ENCODE peak calls at places on chromosomes 7 and 10, in six cellular contexts. One of them, this sample, is unnamed.

GRCh38 chr10:50470345-50470744 is 153.4 kb downstream of the SGMS1 start:
- DNase-seq in tibial artery: no peak
- DNase-seq in stimulated activated CD4-positive, alpha-beta T cell treated with anti-CD3 and anti-CD28 coated beads, Interleukin-2, amount 100 ng/mL, for 48 hours: no peak
- DNase-seq in caudate nucleus: no peak
- DNase-seq in WTC11: no peak
- DNase-seq in A673: peak
- DNase-seq in this sample: no peak

GRCh38 chr10:127013251-127013656 is 108.0 kb downstream of the DOCK1 start:
- DNase-seq in tibial artery: no peak
- DNase-seq in stimulated activated CD4-positive, alpha-beta T cell treated with anti-CD3 and anti-CD28 coated beads, Interleukin-2, amount 100 ng/mL, for 48 hours: no peak
- DNase-seq in caudate nucleus: no peak
- DNase-seq in WTC11: no peak
- DNase-seq in A673: no peak
- DNase-seq in this sample: no peak

GRCh38 chr7:28804990-28805389 is 153.1 kb downstream of the TRIL start:
- DNase-seq in tibial artery: no peak
- DNase-seq in stimulated activated CD4-positive, alpha-beta T cell treated with anti-CD3 and anti-CD28 coated beads, Interleukin-2, amount 100 ng/mL, for 48 hours: no peak
- DNase-seq in caudate nucleus: no peak
- DNase-seq in WTC11: no peak
- DNase-seq in A673: peak
- DNase-seq in this sample: no peak

GRCh38 chr7:142557971-142558582 is 191.2 kb upstream of the PRSS1 start:
- DNase-seq in tibial artery: no peak
- DNase-seq in stimulated activated CD4-positive, alpha-beta T cell treated with anti-CD3 and anti-CD28 coated beads, Interleukin-2, amount 100 ng/mL, for 48 hours: peak
- DNase-seq in caudate nucleus: no peak
- DNase-seq in WTC11: peak
- DNase-seq in A673: peak
- DNase-seq in this sample: no peak

GRCh38 chr7:39096220-39096619 is 118.5 kb downstream of the POU6F2 start:
- DNase-seq in tibial artery: no peak
- DNase-seq in stimulated activated CD4-positive, alpha-beta T cell treated with anti-CD3 and anti-CD28 coated beads, Interleukin-2, amount 100 ng/mL, for 48 hours: no peak
- DNase-seq in caudate nucleus: no peak
- DNase-seq in WTC11: no peak
- DNase-seq in A673: no peak
- DNase-seq in this sample: no peak

GRCh38 chr7:70477051-70478010 is 654.6 kb upstream of the GALNT17 start:
- DNase-seq in tibial artery: no peak
- DNase-seq in stimulated activated CD4-positive, alpha-beta T cell treated with anti-CD3 and anti-CD28 coated beads, Interleukin-2, amount 100 ng/mL, for 48 hours: no peak
- DNase-seq in caudate nucleus: no peak
- DNase-seq in WTC11: no peak
- DNase-seq in A673: no peak
- DNase-seq in this sample: no peak

GRCh38 chr7:130278892-130279690 is 12.4 kb downstream of the CPA2 start:
- DNase-seq in tibial artery: no peak
- DNase-seq in stimulated activated CD4-positive, alpha-beta T cell treated with anti-CD3 and anti-CD28 coated beads, Interleukin-2, amount 100 ng/mL, for 48 hours: no peak
- DNase-seq in caudate nucleus: no peak
- DNase-seq in WTC11: no peak
- DNase-seq in A673: peak
- DNase-seq in this sample: no peak

GRCh38 chr7:879093-879492 is 2.7 kb downstream of the GET4 start:
- DNase-seq in tibial artery: no peak
- DNase-seq in stimulated activated CD4-positive, alpha-beta T cell treated with anti-CD3 and anti-CD28 coated beads, Interleukin-2, amount 100 ng/mL, for 48 hours: no peak
- DNase-seq in caudate nucleus: no peak
- DNase-seq in WTC11: no peak
- DNase-seq in A673: no peak
- DNase-seq in this sample: no peak

GRCh38 chr10:78341953-78342614 is 308.4 kb downstream of the RPS24 start:
- DNase-seq in tibial artery: peak
- DNase-seq in stimulated activated CD4-positive, alpha-beta T cell treated with anti-CD3 and anti-CD28 coated beads, Interleukin-2, amount 100 ng/mL, for 48 hours: no peak
- DNase-seq in caudate nucleus: no peak
- DNase-seq in WTC11: no peak
- DNase-seq in A673: no peak
- DNase-seq in this sample: no peak

GRCh38 chr7:25758559-25758958 is 393.4 kb upstream of the NFE2L3 start:
- DNase-seq in tibial artery: no peak
- DNase-seq in stimulated activated CD4-positive, alpha-beta T cell treated with anti-CD3 and anti-CD28 coated beads, Interleukin-2, amount 100 ng/mL, for 48 hours: no peak
- DNase-seq in caudate nucleus: no peak
- DNase-seq in WTC11: no peak
- DNase-seq in A673: peak
- DNase-seq in this sample: no peak

GRCh38 chr7:55557666-55558188 is 14.6 kb downstream of the VOPP1 start:
- DNase-seq in tibial artery: no peak
- DNase-seq in stimulated activated CD4-positive, alpha-beta T cell treated with anti-CD3 and anti-CD28 coated beads, Interleukin-2, amount 100 ng/mL, for 48 hours: no peak
- DNase-seq in caudate nucleus: no peak
- DNase-seq in WTC11: peak
- DNase-seq in A673: no peak
- DNase-seq in this sample: no peak

GRCh38 chr7:14720792-14721191 is 181.8 kb downstream of the DGKB start:
- DNase-seq in tibial artery: no peak
- DNase-seq in stimulated activated CD4-positive, alpha-beta T cell treated with anti-CD3 and anti-CD28 coated beads, Interleukin-2, amount 100 ng/mL, for 48 hours: no peak
- DNase-seq in caudate nucleus: no peak
- DNase-seq in WTC11: no peak
- DNase-seq in A673: no peak
- DNase-seq in this sample: no peak

GRCh38 chr7:72540106-72540611 is 128.0 kb upstream of the CALN1 start:
- DNase-seq in tibial artery: no peak
- DNase-seq in stimulated activated CD4-positive, alpha-beta T cell treated with anti-CD3 and anti-CD28 coated beads, Interleukin-2, amount 100 ng/mL, for 48 hours: no peak
- DNase-seq in caudate nucleus: no peak
- DNase-seq in WTC11: no peak
- DNase-seq in A673: no peak
- DNase-seq in this sample: no peak

GRCh38 chr7:92751902-92752901 is 84.2 kb downstream of the CDK6 start:
- DNase-seq in tibial artery: no peak
- DNase-seq in stimulated activated CD4-positive, alpha-beta T cell treated with anti-CD3 and anti-CD28 coated beads, Interleukin-2, amount 100 ng/mL, for 48 hours: no peak
- DNase-seq in caudate nucleus: no peak
- DNase-seq in WTC11: no peak
- DNase-seq in A673: no peak
- DNase-seq in this sample: no peak

GRCh38 chr10:114327537-114328277 is 76.6 kb downstream of the AFAP1L2 start:
- DNase-seq in tibial artery: no peak
- DNase-seq in stimulated activated CD4-positive, alpha-beta T cell treated with anti-CD3 and anti-CD28 coated beads, Interleukin-2, amount 100 ng/mL, for 48 hours: no peak
- DNase-seq in caudate nucleus: no peak
- DNase-seq in WTC11: no peak
- DNase-seq in A673: no peak
- DNase-seq in this sample: no peak

GRCh38 chr7:151552352-151553028 is 32.8 kb upstream of the RHEB start:
- DNase-seq in tibial artery: no peak
- DNase-seq in stimulated activated CD4-positive, alpha-beta T cell treated with anti-CD3 and anti-CD28 coated beads, Interleukin-2, amount 100 ng/mL, for 48 hours: no peak
- DNase-seq in caudate nucleus: no peak
- DNase-seq in WTC11: no peak
- DNase-seq in A673: no peak
- DNase-seq in this sample: no peak

GRCh38 chr7:7321681-7322080 is 139.3 kb downstream of the C1GALT1 start:
- DNase-seq in tibial artery: no peak
- DNase-seq in stimulated activated CD4-positive, alpha-beta T cell treated with anti-CD3 and anti-CD28 coated beads, Interleukin-2, amount 100 ng/mL, for 48 hours: no peak
- DNase-seq in caudate nucleus: no peak
- DNase-seq in WTC11: no peak
- DNase-seq in A673: no peak
- DNase-seq in this sample: no peak

GRCh38 chr10:70656489-70656888 is 15.8 kb upstream of the ADAMTS14 start:
- DNase-seq in tibial artery: no peak
- DNase-seq in stimulated activated CD4-positive, alpha-beta T cell treated with anti-CD3 and anti-CD28 coated beads, Interleukin-2, amount 100 ng/mL, for 48 hours: peak
- DNase-seq in caudate nucleus: no peak
- DNase-seq in WTC11: no peak
- DNase-seq in A673: no peak
- DNase-seq in this sample: no peak

GRCh38 chr7:12584940-12585339 is 14.4 kb downstream of the SCIN start:
- DNase-seq in tibial artery: no peak
- DNase-seq in stimulated activated CD4-positive, alpha-beta T cell treated with anti-CD3 and anti-CD28 coated beads, Interleukin-2, amount 100 ng/mL, for 48 hours: no peak
- DNase-seq in caudate nucleus: peak
- DNase-seq in WTC11: no peak
- DNase-seq in A673: no peak
- DNase-seq in this sample: no peak

GRCh38 chr10:126110434-126110833 is 214.1 kb downstream of the FANK1 start:
- DNase-seq in tibial artery: no peak
- DNase-seq in stimulated activated CD4-positive, alpha-beta T cell treated with anti-CD3 and anti-CD28 coated beads, Interleukin-2, amount 100 ng/mL, for 48 hours: no peak
- DNase-seq in caudate nucleus: no peak
- DNase-seq in WTC11: no peak
- DNase-seq in A673: peak
- DNase-seq in this sample: no peak

GRCh38 chr7:1533255-1533568 is 2.7 kb downstream of the MAFK start:
- DNase-seq in tibial artery: no peak
- DNase-seq in stimulated activated CD4-positive, alpha-beta T cell treated with anti-CD3 and anti-CD28 coated beads, Interleukin-2, amount 100 ng/mL, for 48 hours: no peak
- DNase-seq in caudate nucleus: no peak
- DNase-seq in WTC11: no peak
- DNase-seq in A673: no peak
- DNase-seq in this sample: no peak

GRCh38 chr7:142434666-142435174 is 176.9 kb upstream of the PRSS58 start:
- DNase-seq in tibial artery: no peak
- DNase-seq in stimulated activated CD4-positive, alpha-beta T cell treated with anti-CD3 and anti-CD28 coated beads, Interleukin-2, amount 100 ng/mL, for 48 hours: no peak
- DNase-seq in caudate nucleus: no peak
- DNase-seq in WTC11: no peak
- DNase-seq in A673: no peak
- DNase-seq in this sample: no peak

GRCh38 chr7:117946201-117946633 is 73.0 kb upstream of the CTTNBP2 start:
- DNase-seq in tibial artery: no peak
- DNase-seq in stimulated activated CD4-positive, alpha-beta T cell treated with anti-CD3 and anti-CD28 coated beads, Interleukin-2, amount 100 ng/mL, for 48 hours: no peak
- DNase-seq in caudate nucleus: no peak
- DNase-seq in WTC11: no peak
- DNase-seq in A673: peak
- DNase-seq in this sample: no peak

GRCh38 chr7:5421626-5422323 is 1.9 kb downstream of the TNRC18 start:
- DNase-seq in tibial artery: peak
- DNase-seq in stimulated activated CD4-positive, alpha-beta T cell treated with anti-CD3 and anti-CD28 coated beads, Interleukin-2, amount 100 ng/mL, for 48 hours: no peak
- DNase-seq in caudate nucleus: no peak
- DNase-seq in WTC11: no peak
- DNase-seq in A673: peak
- DNase-seq in this sample: peak

GRCh38 chr10:60424971-60425370 is 35.3 kb upstream of the ANK3 start:
- DNase-seq in tibial artery: no peak
- DNase-seq in stimulated activated CD4-positive, alpha-beta T cell treated with anti-CD3 and anti-CD28 coated beads, Interleukin-2, amount 100 ng/mL, for 48 hours: no peak
- DNase-seq in caudate nucleus: no peak
- DNase-seq in WTC11: no peak
- DNase-seq in A673: no peak
- DNase-seq in this sample: no peak

GRCh38 chr7:450741-451140 is 68.9 kb downstream of the PDGFA start:
- DNase-seq in tibial artery: no peak
- DNase-seq in stimulated activated CD4-positive, alpha-beta T cell treated with anti-CD3 and anti-CD28 coated beads, Interleukin-2, amount 100 ng/mL, for 48 hours: no peak
- DNase-seq in caudate nucleus: no peak
- DNase-seq in WTC11: no peak
- DNase-seq in A673: no peak
- DNase-seq in this sample: no peak

GRCh38 chr10:971613-972012 is 16.6 kb upstream of the GTPBP4 start:
- DNase-seq in tibial artery: no peak
- DNase-seq in stimulated activated CD4-positive, alpha-beta T cell treated with anti-CD3 and anti-CD28 coated beads, Interleukin-2, amount 100 ng/mL, for 48 hours: no peak
- DNase-seq in caudate nucleus: no peak
- DNase-seq in WTC11: no peak
- DNase-seq in A673: no peak
- DNase-seq in this sample: no peak

GRCh38 chr10:12535656-12536055 is 186.3 kb downstream of the CAMK1D start:
- DNase-seq in tibial artery: no peak
- DNase-seq in stimulated activated CD4-positive, alpha-beta T cell treated with anti-CD3 and anti-CD28 coated beads, Interleukin-2, amount 100 ng/mL, for 48 hours: no peak
- DNase-seq in caudate nucleus: no peak
- DNase-seq in WTC11: no peak
- DNase-seq in A673: no peak
- DNase-seq in this sample: no peak

GRCh38 chr10:33643042-33643441 is 308.6 kb upstream of the NRP1 start:
- DNase-seq in tibial artery: no peak
- DNase-seq in stimulated activated CD4-positive, alpha-beta T cell treated with anti-CD3 and anti-CD28 coated beads, Interleukin-2, amount 100 ng/mL, for 48 hours: no peak
- DNase-seq in caudate nucleus: no peak
- DNase-seq in WTC11: no peak
- DNase-seq in A673: no peak
- DNase-seq in this sample: no peak

GRCh38 chr10:103748020-103748419 is 107.4 kb downstream of the SH3PXD2A start:
- DNase-seq in tibial artery: no peak
- DNase-seq in stimulated activated CD4-positive, alpha-beta T cell treated with anti-CD3 and anti-CD28 coated beads, Interleukin-2, amount 100 ng/mL, for 48 hours: peak
- DNase-seq in caudate nucleus: no peak
- DNase-seq in WTC11: no peak
- DNase-seq in A673: no peak
- DNase-seq in this sample: no peak

GRCh38 chr10:16732376-16732775 is 84.8 kb downstream of the RSU1 start:
- DNase-seq in tibial artery: no peak
- DNase-seq in stimulated activated CD4-positive, alpha-beta T cell treated with anti-CD3 and anti-CD28 coated beads, Interleukin-2, amount 100 ng/mL, for 48 hours: no peak
- DNase-seq in caudate nucleus: no peak
- DNase-seq in WTC11: no peak
- DNase-seq in A673: no peak
- DNase-seq in this sample: no peak

GRCh38 chr7:131212114-131212513 is 115.6 kb upstream of the MKLN1 start:
- DNase-seq in tibial artery: no peak
- DNase-seq in stimulated activated CD4-positive, alpha-beta T cell treated with anti-CD3 and anti-CD28 coated beads, Interleukin-2, amount 100 ng/mL, for 48 hours: no peak
- DNase-seq in caudate nucleus: no peak
- DNase-seq in WTC11: peak
- DNase-seq in A673: no peak
- DNase-seq in this sample: no peak

GRCh38 chr10:14507156-14507555 is 176.4 kb upstream of the FRMD4A start:
- DNase-seq in tibial artery: no peak
- DNase-seq in stimulated activated CD4-positive, alpha-beta T cell treated with anti-CD3 and anti-CD28 coated beads, Interleukin-2, amount 100 ng/mL, for 48 hours: no peak
- DNase-seq in caudate nucleus: no peak
- DNase-seq in WTC11: no peak
- DNase-seq in A673: no peak
- DNase-seq in this sample: no peak